ENCODE peak calls at places on chromosomes 4 and X, in seven cellular contexts. Z is fibroblast of lung, F is kidney, I is PC-3, U is psoas muscle, Q is SK-N-SH, M is right cardiac atrium. S is an unnamed sample.
A peak's percentile ranks its signal among the peaks of the same experiment; 100 is the strongest.

GRCh38 chr4:174425669-174426068 is 96.6 kb downstream of the HPGD start:
- DNase-seq in Z (no peak), I (no peak), F (no peak), U (no peak), Q (no peak), M (no peak), S (no peak)

GRCh38 chr4:180028682-180029081 is 2214.5 kb upstream of the TENM3 start:
- DNase-seq in M (peak; percentile 57), Q (peak; percentile 1), U (peak; percentile 8), F (no peak), Z (peak; percentile 61), I (peak; percentile 33), S (no peak)

GRCh38 chrX:100720301-100720700 is 11.6 kb downstream of the SYTL4 start:
- DNase-seq in Z (no peak), Q (no peak), F (no peak), M (no peak), U (no peak), I (no peak), S (peak; percentile 68)

GRCh38 chr4:149135062-149135461 is 680.6 kb downstream of the IQCM start:
- DNase-seq in Z (no peak), Q (no peak), F (no peak), M (no peak), I (no peak), U (no peak), S (peak; percentile 37)

GRCh38 chr4:124872659-124873058 is 160.1 kb upstream of the ANKRD50 start:
- DNase-seq in M (no peak), F (no peak), I (no peak), U (no peak), Z (no peak), Q (no peak), S (no peak)

GRCh38 chrX:115373308-115373707 is 83.8 kb downstream of the LUZP4 start:
- DNase-seq in F (no peak), Q (no peak), Z (no peak), U (no peak), I (no peak), M (no peak), S (no peak)

GRCh38 chr4:78079701-78080430 is 22.7 kb downstream of the FRAS1 start:
- DNase-seq in I (no peak), U (no peak), Q (no peak), M (no peak), F (no peak), Z (peak; percentile 39), S (no peak)

GRCh38 chrX:155819966-155820491 is 61.1 kb upstream of the VAMP7 start:
- DNase-seq in F (no peak), I (peak; percentile 72), Z (peak; percentile 88), M (peak; percentile 78), U (peak; percentile 22), Q (peak; percentile 49), S (peak; percentile 26)

GRCh38 chr4:94507708-94508107 is 56.0 kb downstream of the PDLIM5 start:
- DNase-seq in I (peak; percentile 78), Z (peak; percentile 91), F (no peak), Q (no peak), U (peak; percentile 36), M (peak; percentile 80), S (peak; percentile 68)

GRCh38 chrX:31929366-31929765 is 857.5 kb upstream of the FTHL17 start:
- DNase-seq in I (no peak), U (no peak), Q (no peak), F (no peak), M (no peak), Z (no peak), S (no peak)

GRCh38 chr4:148443550-148444295 is 1.5 kb upstream of the NR3C2 start:
- DNase-seq in I (peak; percentile 5), M (peak; percentile 72), Z (no peak), U (peak; percentile 39), Q (peak; percentile 38), F (peak; percentile 85), S (peak; percentile 74)

GRCh38 chr4:74659576-74660411 is 134.5 kb downstream of the BTC start:
- DNase-seq in U (no peak), F (no peak), I (peak; percentile 98), M (no peak), Z (peak; percentile 100), Q (no peak), S (peak; percentile 82)

DNA sequence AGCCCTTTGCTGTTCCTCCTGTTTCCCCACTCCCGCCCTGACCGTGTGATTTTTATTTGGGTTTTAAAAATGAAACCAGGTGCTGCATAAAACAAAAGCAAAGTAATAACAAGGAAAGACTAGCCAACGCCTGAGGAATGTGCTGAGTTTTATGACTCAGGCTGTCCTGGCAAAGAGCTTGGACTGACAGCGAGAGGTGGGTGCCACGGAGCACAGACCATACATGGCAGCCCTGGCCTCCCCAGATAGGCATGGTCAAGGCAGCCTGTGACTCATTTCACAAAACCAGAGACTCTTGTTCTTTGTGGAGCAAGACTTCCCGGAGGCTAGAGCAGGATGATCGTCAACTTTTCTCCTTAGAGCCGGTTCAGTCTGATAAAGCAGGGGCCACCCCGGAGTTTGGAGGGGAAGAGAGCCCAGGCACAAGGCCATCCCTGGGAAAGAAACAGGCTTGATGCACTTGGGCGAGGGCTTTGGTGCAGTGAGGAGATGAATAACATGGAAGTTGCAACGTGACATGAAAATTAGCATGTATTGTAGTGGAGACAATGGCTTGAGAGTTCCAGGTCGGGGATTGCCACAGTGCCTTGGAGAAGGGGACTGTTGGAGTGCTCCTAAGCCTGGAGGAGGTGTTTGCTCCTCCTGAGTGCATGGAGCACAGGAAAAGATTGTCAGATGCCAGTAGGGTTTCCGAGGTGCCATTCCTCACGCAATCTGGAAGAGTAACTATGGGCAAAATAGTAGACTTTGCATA is 54.8 kb downstream of the C4orf51 start:
- DNase-seq in M (peak; percentile 76), F (peak; percentile 89), Q (no peak), U (peak; percentile 79), Z (peak; percentile 89), I (peak; percentile 98), S (peak; percentile 96)
- H3K27ac ChIP-seq in M (peak overlapping the region; percentile 85), F (peak overlapping the region; percentile 97), Q (peak overlapping the region; percentile 99), U (peak overlapping the region; percentile 98), Z (peak overlapping the region; percentile 100), I (peak overlapping the region; percentile 94), S (peak overlapping the region; percentile 99)

DNA sequence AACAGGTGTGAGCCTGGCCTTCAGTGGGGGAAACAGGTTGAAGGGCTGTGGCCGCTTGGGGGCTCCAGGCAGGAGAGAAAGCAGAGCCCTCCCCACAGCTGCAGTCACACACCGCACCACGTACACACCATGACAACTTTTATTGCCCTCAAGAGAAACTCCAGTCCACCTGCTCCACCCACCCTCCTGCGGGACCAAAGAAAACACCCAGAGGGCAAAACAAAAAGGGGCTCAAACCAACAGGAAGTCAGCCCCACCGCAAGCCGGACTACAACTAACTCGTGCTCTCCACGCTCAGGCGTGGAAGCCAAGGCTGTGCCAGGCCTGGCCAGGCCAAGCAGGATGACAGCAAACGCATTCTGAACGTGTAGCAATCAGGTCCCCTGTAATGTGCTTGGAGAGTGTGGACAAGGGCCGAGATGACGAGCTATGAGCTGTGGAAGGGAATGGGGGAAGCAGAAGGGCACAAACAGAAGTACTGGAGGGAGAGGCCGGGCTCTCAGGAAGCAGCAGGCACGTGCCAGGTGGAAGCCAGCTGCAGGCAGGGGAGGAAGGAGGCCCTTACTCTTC is 12.7 kb downstream of the SLC6A8 start:
- DNase-seq in M (peak; percentile 32), Z (no peak), U (no peak), Q (no peak), F (peak; percentile 59), I (no peak), S (no peak)
- H3K27ac ChIP-seq in M (peak overlapping the region; percentile 94), Z (no peak overlapping the region), U (peak overlapping the region; percentile 90), Q (no peak overlapping the region), F (no peak overlapping the region), I (no peak overlapping the region), S (no peak overlapping the region)

DNA sequence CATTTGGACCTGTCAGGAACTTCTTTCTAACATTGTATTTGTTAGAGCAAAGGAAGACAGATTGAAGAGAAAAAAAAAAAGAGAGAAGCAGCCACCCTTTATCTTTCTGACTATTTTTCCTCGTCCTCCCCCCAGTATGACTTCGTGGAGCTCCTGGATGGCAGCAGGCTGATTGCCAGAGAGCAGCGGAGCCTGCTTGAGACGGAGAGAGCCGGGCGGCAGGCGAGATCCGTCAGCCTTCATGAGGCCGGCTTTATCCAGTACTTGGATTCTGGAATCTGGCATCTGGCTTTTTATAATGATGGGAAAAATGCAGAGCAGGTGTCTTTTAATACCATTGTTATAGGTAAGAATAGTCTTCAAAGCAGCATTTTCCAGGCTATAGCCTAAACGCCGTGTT is 237.7 kb downstream of the DCTD start:
- DNase-seq in U (no peak), Q (no peak), I (no peak), F (no peak), Z (no peak), M (peak; percentile 52), S (no peak)
- H3K27ac ChIP-seq in U (no peak overlapping the region), Q (no peak overlapping the region), I (no peak overlapping the region), F (no peak overlapping the region), Z (no peak overlapping the region), M (no peak overlapping the region), S (no peak overlapping the region)

DNA sequence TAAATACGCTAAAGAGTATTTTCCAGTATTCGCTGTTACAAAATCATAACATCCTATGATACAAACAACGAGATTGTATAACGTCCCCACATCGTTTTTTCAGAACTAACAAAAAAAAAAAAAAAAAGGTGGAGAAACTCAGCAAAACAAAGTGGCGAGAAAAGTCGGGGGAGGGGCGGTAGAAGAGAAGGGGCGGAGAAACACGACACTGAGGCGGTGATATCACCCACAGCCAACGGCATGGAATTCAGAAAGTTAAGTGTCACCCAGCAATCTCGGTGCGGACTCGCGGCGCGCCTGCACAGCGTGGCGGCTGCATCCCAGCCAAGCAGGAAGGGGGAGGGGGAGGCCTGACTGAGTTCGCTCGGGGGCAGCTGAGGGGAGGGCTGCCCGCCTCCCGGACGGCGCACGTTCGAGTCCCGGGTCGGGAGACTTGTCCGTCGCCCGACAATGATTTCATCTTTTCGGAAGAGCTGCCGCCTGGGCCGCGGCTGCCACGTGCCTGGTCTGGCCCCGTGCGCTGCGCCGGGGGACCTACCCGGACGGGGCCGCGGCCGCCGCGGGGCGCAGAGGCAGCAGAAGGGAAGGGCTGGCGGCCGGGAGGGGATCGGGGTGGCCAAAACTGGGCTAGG is 830 bp downstream of the SETD7 start:
- DNase-seq in Q (peak; percentile 86), U (peak; percentile 88), M (peak; percentile 95), Z (peak; percentile 90), I (peak; percentile 77), F (peak; percentile 96), S (peak; percentile 92)
- H3K27ac ChIP-seq in Q (peak overlapping the region; percentile 61), U (peak overlapping the region; percentile 99), M (peak overlapping the region; percentile 95), Z (peak overlapping the region; percentile 92), I (peak overlapping the region; percentile 44), F (peak overlapping the region; percentile 97), S (peak overlapping the region; percentile 88)

GRCh38 chrX:153381684-153382532 is 19.2 kb downstream of the PNMA6E start:
- DNase-seq in M (no peak), F (no peak), Z (peak; percentile 92), U (no peak), Q (peak; percentile 84), I (no peak), S (peak; percentile 87)
- H3K27ac ChIP-seq in M (no peak overlapping the region), F (no peak overlapping the region), Z (peak overlapping the region; percentile 81), U (no peak overlapping the region), Q (peak overlapping the region; percentile 70), I (no peak overlapping the region), S (peak overlapping the region; percentile 85)